ENCODE peak calls at places on chromosomes 12 and 14, in five cellular contexts. N, V, G, F and W are unnamed samples.

GRCh38 chr14:68685419-68686211 is 107.3 kb downstream of the ZFP36L1 start:
- DNase-seq in V (peak), F (no peak), G (no peak), N (peak), W (no peak)

GRCh38 chr12:119308743-119309456 is 25.6 kb upstream of the CCDC60 start:
- DNase-seq in G (no peak), N (no peak), V (no peak), F (no peak), W (no peak)

GRCh38 chr12:110165540-110166159 is 41.5 kb downstream of the IFT81 start:
- DNase-seq in V (no peak), N (peak), F (no peak), G (no peak), W (no peak)

GRCh38 chr14:58680698-58681097 is 42.9 kb downstream of the DACT1 start:
- DNase-seq in V (no peak), F (no peak), G (no peak), N (no peak), W (no peak)

GRCh38 chr14:89067293-89067972 is 243.0 kb downstream of the TTC8 start:
- DNase-seq in G (no peak), F (no peak), V (no peak), N (no peak), W (no peak)

GRCh38 chr14:75147423-75148071 is 20.7 kb upstream of the NEK9 start:
- DNase-seq in V (no peak), N (peak), F (no peak), G (no peak), W (peak)

GRCh38 chr12:126337556-126337955 is 1272.3 kb downstream of the AACS start:
- DNase-seq in F (peak), V (no peak), N (no peak), G (no peak), W (no peak)

GRCh38 chr14:74618078-74618952 is 6.3 kb upstream of the LTBP2 start:
- DNase-seq in N (peak), V (no peak), G (no peak), F (no peak), W (peak)

GRCh38 chr14:64979336-64980074 is 7.2 kb upstream of the FNTB start:
- DNase-seq in F (no peak), V (no peak), N (no peak), G (no peak), W (no peak)

GRCh38 chr12:32517966-32518365 is 118.6 kb downstream of the FGD4 start:
- DNase-seq in V (no peak), G (no peak), N (no peak), F (no peak), W (no peak)

GRCh38 chr12:25875661-25876060 is 82.8 kb upstream of the RASSF8 start:
- DNase-seq in V (no peak), F (no peak), G (no peak), N (no peak), W (no peak)

GRCh38 chr12:12056951-12057350 is 13.8 kb upstream of the BCL2L14 start:
- DNase-seq in G (no peak), V (no peak), N (no peak), F (no peak), W (no peak)

GRCh38 chr14:32593290-32593942 is 264.3 kb downstream of the AKAP6 start:
- DNase-seq in G (no peak), N (no peak), F (no peak), V (no peak), W (no peak)

GRCh38 chr14:50023671-50024490 is 92.5 kb downstream of the VCPKMT start:
- DNase-seq in N (no peak), G (no peak), F (no peak), V (no peak), W (no peak)

GRCh38 chr12:8860165-8860961 is 37.9 kb downstream of the A2ML1 start:
- DNase-seq in G (peak), N (peak), V (peak), F (peak), W (peak)

GRCh38 chr12:118773956-118774723 is 207.2 kb upstream of the SRRM4 start:
- DNase-seq in G (peak), V (no peak), N (no peak), F (peak), W (no peak)

GRCh38 chr12:45050331-45050750 is 558 bp downstream of the DBX2 start:
- DNase-seq in F (no peak), V (no peak), N (no peak), G (no peak), W (no peak)

GRCh38 chr12:120102189-120103043 is 14.1 kb downstream of the RAB35 start:
- DNase-seq in F (no peak), G (no peak), V (no peak), N (no peak), W (peak)

GRCh38 chr14:104014764-104015163 is 70.7 kb upstream of the ASPG start:
- DNase-seq in F (no peak), G (no peak), N (no peak), V (no peak), W (no peak)

GRCh38 chr12:72465940-72466630 is 193.9 kb downstream of the TRHDE start:
- DNase-seq in V (peak), G (no peak), N (peak), F (no peak), W (no peak)

GRCh38 chr14:64682173-64682710 is 22.0 kb upstream of the PLEKHG3 start:
- DNase-seq in N (no peak), F (no peak), G (no peak), V (no peak), W (no peak)

GRCh38 chr12:127539499-127539898 is 727.5 kb upstream of the TMEM132C start:
- DNase-seq in N (no peak), V (no peak), F (peak), G (no peak), W (no peak)

GRCh38 chr12:20438307-20438779 is 70.0 kb downstream of the PDE3A start:
- DNase-seq in V (no peak), F (no peak), G (no peak), N (no peak), W (no peak)

GRCh38 chr14:43901950-43902349 is 605.1 kb downstream of the FSCB start:
- DNase-seq in V (no peak), G (no peak), F (no peak), N (peak), W (no peak)

GRCh38 chr12:46483572-46484395 is 111.2 kb upstream of the SLC38A2 start:
- DNase-seq in N (peak), F (no peak), G (no peak), V (peak), W (no peak)

GRCh38 chr12:91778938-91779400 is 366.7 kb downstream of the BTG1 start:
- DNase-seq in V (peak), N (peak), G (no peak), F (no peak), W (peak)

GRCh38 chr14:35897616-35898111 is 71.5 kb downstream of the BRMS1L start:
- DNase-seq in G (no peak), N (peak), F (no peak), V (no peak), W (no peak)

GRCh38 chr12:59388694-59389093 is 207.1 kb upstream of the SLC16A7 start:
- DNase-seq in F (no peak), V (no peak), N (no peak), G (no peak), W (no peak)

GRCh38 chr12:63302941-63303536 is 152.0 kb upstream of the AVPR1A start:
- DNase-seq in V (no peak), N (no peak), F (no peak), G (no peak), W (no peak)

GRCh38 chr12:63307849-63308248 is 156.8 kb upstream of the AVPR1A start:
- DNase-seq in G (no peak), F (no peak), V (no peak), N (no peak), W (no peak)

GRCh38 chr12:63308701-63309100 is 157.7 kb upstream of the AVPR1A start:
- DNase-seq in F (no peak), G (no peak), N (no peak), V (no peak), W (no peak)

GRCh38 chr12:63304844-63305243 is 153.8 kb upstream of the AVPR1A start:
- DNase-seq in V (no peak), N (no peak), G (no peak), F (no peak), W (no peak)

GRCh38 chr12:63306476-63306875 is 155.5 kb upstream of the AVPR1A start:
- DNase-seq in N (no peak), F (no peak), V (no peak), G (no peak), W (no peak)
- TF ChIP-seq GABPA in N (no peak), F (no peak), V (no peak), G (no peak), W (no peak)

GRCh38 chr12:111606651-111607232 is 7.6 kb upstream of the ATXN2 start:
- DNase-seq in V (no peak), F (no peak), G (no peak), N (no peak), W (no peak)

GRCh38 chr12:111605931-111606625 is 7.0 kb upstream of the ATXN2 start:
- DNase-seq in G (no peak), N (no peak), F (no peak), V (no peak), W (no peak)

GRCh38 chr12:111602348-111602747 is 3.2 kb upstream of the ATXN2 start:
- DNase-seq in N (no peak), V (no peak), G (no peak), F (no peak), W (no peak)

GRCh38 chr12:111607239-111607638 is 8.1 kb upstream of the ATXN2 start:
- DNase-seq in G (no peak), N (no peak), V (no peak), F (no peak), W (no peak)
- TF ChIP-seq GABPA in G (no peak), N (no peak), V (no peak), F (no peak), W (no peak)

GRCh38 chr12:75738486-75738885 is 227.1 kb upstream of the KRR1 start:
- DNase-seq in N (no peak), G (no peak), V (no peak), F (no peak), W (no peak)

GRCh38 chr12:75739916-75740315 is 228.5 kb upstream of the KRR1 start:
- DNase-seq in G (no peak), V (no peak), N (no peak), F (no peak), W (no peak)

GRCh38 chr12:75735853-75736252 is 224.4 kb upstream of the KRR1 start:
- DNase-seq in V (no peak), F (no peak), G (no peak), N (no peak), W (no peak)
- TF ChIP-seq GABPA in V (no peak), F (no peak), G (no peak), N (no peak), W (no peak)

GRCh38 chr12:124624823-124625222 is 57.4 kb upstream of the NCOR2 start:
- DNase-seq in V (no peak), F (no peak), N (no peak), G (no peak), W (no peak)

GRCh38 chr12:124623344-124623885 is 56.0 kb upstream of the NCOR2 start:
- DNase-seq in N (no peak), F (no peak), V (no peak), G (no peak), W (no peak)

GRCh38 chr12:124629117-124629516 is 61.7 kb upstream of the NCOR2 start:
- DNase-seq in G (no peak), V (no peak), F (no peak), N (no peak), W (no peak)

GRCh38 chr12:124626841-124627502 is 59.6 kb upstream of the NCOR2 start:
- DNase-seq in N (no peak), F (no peak), V (no peak), G (no peak), W (no peak)

DNA sequence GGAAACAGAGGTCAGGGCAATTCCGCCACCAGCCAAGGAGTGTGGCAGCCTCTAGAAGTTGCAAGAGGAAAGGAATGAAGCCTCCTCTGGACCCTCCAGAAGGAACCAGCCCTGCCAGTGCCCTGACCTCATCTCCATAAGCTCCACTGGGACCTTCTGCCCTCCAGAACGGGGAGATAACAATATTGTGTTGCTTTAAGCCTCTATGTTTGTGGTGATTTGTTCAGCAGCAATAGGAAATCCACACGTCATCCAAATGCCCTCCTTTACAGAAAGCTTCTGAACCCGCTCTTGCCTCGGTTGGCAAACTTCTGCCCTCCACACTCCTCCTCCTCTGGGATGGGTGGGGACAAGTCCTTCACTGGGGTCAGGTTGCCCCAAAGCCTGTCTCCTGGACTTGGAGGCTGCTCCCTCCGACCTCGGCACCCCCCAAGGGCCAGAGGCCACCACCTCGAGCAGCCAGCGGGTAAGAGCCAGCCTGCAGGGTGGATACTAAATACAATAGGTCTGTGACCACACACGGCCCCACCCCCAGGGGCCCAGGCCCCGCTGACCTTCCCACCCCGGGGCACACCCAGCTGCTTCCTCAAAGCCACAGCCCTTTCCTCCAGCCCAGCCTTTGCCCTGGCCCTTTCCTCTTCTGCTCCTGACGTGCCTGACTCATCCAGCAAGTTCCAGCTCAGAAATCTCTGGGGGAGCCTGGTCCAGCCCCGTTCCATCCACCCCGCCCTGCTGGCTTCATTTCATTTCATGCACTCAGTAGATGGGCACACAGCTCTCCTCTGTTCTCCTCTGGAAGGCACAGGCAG is 58.7 kb upstream of the NCOR2 start:
- DNase-seq in V (peak), N (peak), G (no peak), F (no peak), W (peak)
- TF ChIP-seq GABPA in V (no peak), N (no peak), G (no peak), F (no peak), W (no peak)

GRCh38 chr14:100486025-100486828 is 101.0 kb downstream of the BEGAIN start:
- DNase-seq in G (peak), N (peak), F (peak), V (peak), W (no peak)
- TF ChIP-seq GABPA in G (no peak), N (no peak), F (no peak), V (no peak), W (no peak)

DNA sequence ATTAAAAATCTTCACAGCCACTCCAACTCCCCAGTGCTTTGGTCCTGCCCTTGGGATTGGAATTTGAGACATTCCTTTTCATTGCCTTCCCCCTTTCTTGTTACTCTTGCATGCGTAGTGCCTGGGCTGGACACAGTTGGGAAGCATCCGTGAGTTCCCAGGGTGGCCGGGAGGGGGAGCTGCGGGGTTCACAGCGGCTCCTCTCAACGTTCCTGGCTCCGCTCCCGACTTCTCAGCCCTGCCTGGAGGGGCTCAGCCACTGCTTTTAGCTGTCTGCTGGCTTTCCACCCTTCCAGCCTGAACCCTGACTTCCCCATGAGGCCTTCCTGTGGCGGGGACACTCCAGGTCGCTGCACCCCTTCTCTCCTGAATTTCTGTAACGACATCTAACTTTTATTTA is 3.2 kb downstream of the TEX52 start:
- DNase-seq in G (peak), V (peak), N (peak), F (peak), W (no peak)
- TF ChIP-seq GABPA in G (no peak), V (no peak), N (no peak), F (no peak), W (no peak)

GRCh38 chr14:102826161-102826560 is 48.9 kb downstream of the TRAF3 start:
- DNase-seq in N (no peak), V (no peak), G (no peak), F (no peak), W (no peak)

GRCh38 chr14:102829106-102829505 is 51.9 kb downstream of the TRAF3 start:
- DNase-seq in F (no peak), G (no peak), V (no peak), N (no peak), W (no peak)

GRCh38 chr14:102826751-102827675 is 49.8 kb downstream of the TRAF3 start:
- DNase-seq in F (no peak), V (no peak), N (no peak), G (no peak), W (no peak)

GRCh38 chr14:102828201-102828600 is 51.0 kb downstream of the TRAF3 start:
- DNase-seq in G (no peak), N (no peak), V (peak), F (no peak), W (no peak)

DNA sequence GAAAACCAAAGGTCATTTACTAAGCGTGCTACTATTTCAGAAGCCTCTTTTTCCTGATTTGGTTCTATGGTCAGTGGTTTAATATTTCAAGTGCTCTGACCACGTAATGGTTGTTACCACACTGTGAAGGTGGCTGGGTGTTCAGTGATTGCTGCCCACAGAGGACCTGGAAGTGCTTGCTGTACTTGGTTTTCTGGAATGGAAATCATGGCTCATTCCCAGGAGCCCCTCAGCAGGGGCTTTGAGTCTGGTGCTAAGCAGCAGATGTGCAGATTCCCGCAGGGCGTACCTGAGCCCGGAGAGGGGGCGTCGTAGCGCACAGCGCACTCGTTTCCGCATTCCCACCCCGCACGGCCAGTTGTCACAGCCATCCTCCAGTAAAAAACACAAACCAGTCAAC is 50.5 kb downstream of the TRAF3 start:
- DNase-seq in F (no peak), G (no peak), N (no peak), V (no peak), W (no peak)
- TF ChIP-seq GABPA in F (no peak), G (no peak), N (no peak), V (no peak), W (no peak)